ENCODE peak calls at places on chromosome X, in seven cellular contexts. D is anterior cingulate cortex, C is HT1080, X is stomach, I is OCI-LY7, N is SK-MEL-5, O is fibroblast of mammary gland. U is an unnamed sample.
A peak's percentile ranks its signal among the peaks of the same experiment; 100 is the strongest.

GRCh38 chrX:29466441-29466840 is 748.9 kb upstream of the MAGEB2 start:
- DNase-seq in C (no peak), O (no peak), I (no peak), N (no peak), X (no peak), D (no peak), U (no peak)

GRCh38 chrX:139890991-139891700 is 41.7 kb downstream of the ATP11C start:
- DNase-seq in C (peak; percentile 80), N (peak; percentile 2), I (no peak), D (no peak), X (no peak), O (peak; percentile 75), U (peak; percentile 53)

GRCh38 chrX:11724122-11725017 is 33.7 kb upstream of the MSL3 start:
- DNase-seq in X (no peak), O (peak; percentile 57), C (peak; percentile 7), D (no peak), I (peak; percentile 29), N (peak; percentile 49), U (peak; percentile 49)

GRCh38 chrX:17456526-17456925 is 81.5 kb downstream of the NHS start:
- DNase-seq in O (no peak), N (no peak), C (no peak), I (no peak), D (peak; percentile 59), X (no peak), U (no peak)

GRCh38 chrX:15908891-15909290 is 54.3 kb upstream of the AP1S2 start:
- DNase-seq in I (no peak), X (no peak), N (peak; percentile 32), C (no peak), D (no peak), O (no peak), U (peak; percentile 40)

GRCh38 chrX:132520213-132520612 is 31.4 kb upstream of the MBNL3 start:
- DNase-seq in N (no peak), D (no peak), C (no peak), I (no peak), X (no peak), O (no peak), U (no peak)

GRCh38 chrX:74049126-74049525 is 254.9 kb upstream of the ZCCHC13 start:
- DNase-seq in D (no peak), N (peak; percentile 1), C (no peak), I (no peak), X (no peak), O (no peak), U (no peak)

GRCh38 chrX:71652405-71652804 is 14.9 kb upstream of the LOC101059915 start:
- DNase-seq in I (peak; percentile 70), D (no peak), X (peak; percentile 52), O (peak; percentile 65), C (peak; percentile 36), N (peak; percentile 67), U (peak; percentile 65)

GRCh38 chrX:17046478-17047097 is 100.1 kb downstream of the REPS2 start:
- DNase-seq in N (peak; percentile 78), O (peak; percentile 80), D (peak; percentile 27), C (peak; percentile 55), X (peak; percentile 73), I (peak; percentile 71), U (peak; percentile 77)

GRCh38 chrX:115226929-115227328 is 7.0 kb downstream of the LRCH2 start:
- DNase-seq in I (peak; percentile 0), O (peak; percentile 27), X (no peak), D (no peak), N (peak; percentile 69), C (peak; percentile 48), U (peak; percentile 11)

GRCh38 chrX:109872021-109872730 is 130.7 kb upstream of the TMEM164 start:
- DNase-seq in X (no peak), C (no peak), D (no peak), O (peak; percentile 95), I (no peak), N (no peak), U (no peak)

GRCh38 chrX:63012574-63012973 is 338.6 kb downstream of the SPIN4 start:
- DNase-seq in X (no peak), O (peak; percentile 0), N (peak; percentile 52), D (no peak), C (no peak), I (no peak), U (no peak)

GRCh38 chrX:49249071-49249470 is 13.8 kb downstream of the CCDC22 start:
- DNase-seq in N (no peak), C (no peak), D (no peak), O (no peak), I (no peak), X (no peak), U (no peak)

GRCh38 chrX:71992711-71993110 is 82.1 kb downstream of the NHSL2 start:
- DNase-seq in D (no peak), C (no peak), O (no peak), X (no peak), I (no peak), N (no peak), U (no peak)

GRCh38 chrX:37684918-37685317 is 673 bp upstream of the XK start:
- DNase-seq in D (no peak), X (no peak), O (no peak), I (no peak), N (no peak), C (no peak), U (no peak)

GRCh38 chrX:140764401-140764919 is 54.9 kb downstream of the LINC00632 start:
- DNase-seq in X (no peak), C (no peak), O (peak; percentile 66), D (peak; percentile 4), I (no peak), N (peak; percentile 32), U (peak; percentile 23)

GRCh38 chrX:10884246-10884645 is 226.9 kb upstream of the HCCS start:
- DNase-seq in O (peak; percentile 81), N (peak; percentile 57), X (no peak), C (no peak), D (no peak), I (no peak), U (peak; percentile 45)

GRCh38 chrX:5233830-5234229 is 994.8 kb downstream of the NLGN4X start:
- DNase-seq in C (no peak), I (no peak), D (no peak), X (no peak), O (no peak), N (no peak), U (no peak)

GRCh38 chrX:130083656-130084382 is 26.5 kb downstream of the ELF4 start:
- DNase-seq in N (no peak), D (no peak), X (no peak), I (peak; percentile 49), C (no peak), O (no peak), U (no peak)

GRCh38 chrX:40105016-40105790 is 7.4 kb upstream of the BCOR start:
- DNase-seq in C (no peak), D (peak; percentile 9), O (no peak), I (peak; percentile 74), N (no peak), X (no peak), U (no peak)

GRCh38 chrX:13428055-13428786 is 108.4 kb upstream of the ATXN3L start:
- DNase-seq in N (no peak), D (no peak), I (no peak), O (peak; percentile 92), X (no peak), C (peak; percentile 85), U (peak; percentile 54)

GRCh38 chrX:97691901-97692455 is 808.3 kb downstream of the RPA4 start:
- DNase-seq in N (peak; percentile 68), D (no peak), C (no peak), O (no peak), I (no peak), X (no peak), U (peak; percentile 32)

GRCh38 chrX:38882894-38883620 is 81.8 kb downstream of the MID1IP1 start:
- DNase-seq in X (peak; percentile 36), D (no peak), C (peak; percentile 92), N (no peak), O (peak; percentile 96), I (peak; percentile 53), U (no peak)

GRCh38 chrX:19810370-19810769 is 77.0 kb downstream of the SH3KBP1 start:
- DNase-seq in C (no peak), D (no peak), N (peak; percentile 19), O (no peak), X (no peak), I (no peak), U (no peak)

GRCh38 chrX:39903343-39903742 is 194.4 kb downstream of the BCOR start:
- DNase-seq in I (no peak), D (no peak), N (no peak), C (peak; percentile 3), O (peak; percentile 72), X (no peak), U (no peak)

GRCh38 chrX:107449490-107450175 is at the start of gene FRMPD3:
- DNase-seq in X (no peak), N (no peak), I (peak; percentile 64), O (no peak), C (no peak), D (peak; percentile 6), U (no peak)

GRCh38 chrX:74277846-74278245 is 26.1 kb upstream of the ZCCHC13 start:
- DNase-seq in N (no peak), O (no peak), D (no peak), X (no peak), C (no peak), I (no peak), U (no peak)

GRCh38 chrX:136731207-136731782 is 49.4 kb downstream of the ARHGEF6 start:
- DNase-seq in X (no peak), D (no peak), O (no peak), C (no peak), I (no peak), N (no peak), U (no peak)

GRCh38 chrX:39950035-39950688 is 147.6 kb downstream of the BCOR start:
- DNase-seq in O (peak; percentile 23), X (no peak), C (no peak), D (no peak), N (peak; percentile 14), I (peak; percentile 42), U (no peak)